ENCODE peak calls at places on chromosomes 13 and 19, in five cellular contexts. H is activated T-helper 2 cell treated with anti-CD3 and anti-CD28 coated beads, Interferon-gamma antibody, Interleukin-2, Interleukin-4, amounts not matched to agents 10 μg/mL and 5 μg/mL and 100 μg/mL, durations not matched to agents 14 hours and 24 hours and 36 hours; C is esophagus squamous epithelium; V is HS-27A; O is fibroblast of villous mesenchyme. Q is an unnamed sample.

GRCh38 chr13:44393391-44393790 is 19.8 kb downstream of the SERP2 start:
- DNase-seq in H (no peak), C (no peak), V (no peak), O (no peak), Q (no peak)

GRCh38 chr13:101988140-101988539 is 413.7 kb downstream of the FGF14 start:
- DNase-seq in H (no peak), C (no peak), V (no peak), O (no peak), Q (no peak)

GRCh38 chr19:49847731-49848696 is 2.9 kb upstream of the PTOV1 start:
- DNase-seq in H (no peak), C (no peak), V (peak), O (peak), Q (no peak)

GRCh38 chr19:8366121-8366581 is 2.2 kb downstream of the ANGPTL4 start:
- DNase-seq in H (no peak), C (no peak), V (no peak), O (no peak), Q (no peak)

GRCh38 chr13:112971288-112971643 is 2.3 kb downstream of the MCF2L start:
- DNase-seq in H (no peak), C (no peak), V (no peak), O (no peak), Q (no peak)

GRCh38 chr19:42428676-42429075 is 1.5 kb upstream of the LIPE start:
- DNase-seq in H (no peak), C (no peak), V (no peak), O (no peak), Q (no peak)

GRCh38 chr19:295687-296370 is 4.6 kb upstream of the PLPP2 start:
- DNase-seq in H (no peak), C (no peak), V (no peak), O (no peak), Q (no peak)

GRCh38 chr19:58351996-58352755 is 1.1 kb downstream of the A1BG start:
- DNase-seq in H (no peak), C (no peak), V (no peak), O (no peak), Q (no peak)

GRCh38 chr19:18605196-18605545 is 1.4 kb downstream of the CRLF1 start:
- DNase-seq in H (no peak), C (no peak), V (no peak), O (no peak), Q (no peak)

GRCh38 chr13:40986328-40986856 is 32.7 kb downstream of the ELF1 start:
- DNase-seq in H (no peak), C (no peak), V (no peak), O (peak), Q (no peak)

GRCh38 chr13:34816543-34816942 is 125.5 kb upstream of the NBEA start:
- DNase-seq in H (no peak), C (no peak), V (no peak), O (peak), Q (no peak)

GRCh38 chr19:17125728-17126677 is 50.4 kb downstream of the MYO9B start:
- DNase-seq in H (peak), C (no peak), V (no peak), O (peak), Q (no peak)

GRCh38 chr19:58059681-58060080 is 599 bp downstream of the ZNF135 start:
- DNase-seq in H (no peak), C (no peak), V (no peak), O (no peak), Q (no peak)

GRCh38 chr19:13670846-13671245 is 93.5 kb upstream of the MRI1 start:
- DNase-seq in H (no peak), C (no peak), V (no peak), O (no peak), Q (no peak)

Q was measured in esophagus muscularis mucosa.